ENCODE peak calls at places on chromosomes 1 and 21, in seven cellular contexts. O is heart left ventricle, Q is HepG2, L is Caco-2, X is psoas muscle, T is fibroblast of lung, V is HCT116. B is an unnamed sample. For H3K4me1 and H3K27me3, the result is how much of the 10 kb centered on the place peaks cover.

GRCh38 chr1:207848234-207848633 is 62.7 kb downstream of the CD34 start:
- DNase-seq in O (peak), Q (peak), L (peak), X (peak), T (peak), V (no peak), B (peak)

GRCh38 chr1:231603598-231604275 is 22.9 kb upstream of the DISC1 start:
- DNase-seq in O (no peak), Q (peak), L (peak), X (no peak), T (peak), V (peak), B (no peak)

GRCh38 chr1:115649964-115650363 is 8.2 kb downstream of the VANGL1 start:
- DNase-seq in O (no peak), Q (no peak), L (peak), X (no peak), T (no peak), V (no peak), B (no peak)

GRCh38 chr21:37531402-37532042 is 164.9 kb downstream of the DYRK1A start:
- DNase-seq in O (peak), Q (no peak), L (no peak), X (peak), T (no peak), V (no peak), B (no peak)

GRCh38 chr1:154719586-154720327 is 111.8 kb upstream of the ADAR start:
- DNase-seq in O (no peak), Q (no peak), L (no peak), X (no peak), T (no peak), V (no peak), B (no peak)

GRCh38 chr21:35323947-35324346 is 274.8 kb upstream of the RUNX1 start:
- DNase-seq in O (peak), Q (no peak), L (no peak), X (no peak), T (peak), V (no peak), B (no peak)

GRCh38 chr1:147073062-147073432 is 99.2 kb downstream of the PRKAB2 start:
- DNase-seq in O (no peak), Q (no peak), L (no peak), X (no peak), T (no peak), V (no peak), B (no peak)

GRCh38 chr1:10508511-10508951 is 33.8 kb downstream of the PEX14 start:
- DNase-seq in O (no peak), Q (no peak), L (peak), X (no peak), T (no peak), V (no peak), B (no peak)

GRCh38 chr1:64092851-64093371 is 110.5 kb upstream of the UBE2U start:
- DNase-seq in O (no peak), Q (no peak), L (no peak), X (no peak), T (no peak), V (no peak), B (no peak)

DNA sequence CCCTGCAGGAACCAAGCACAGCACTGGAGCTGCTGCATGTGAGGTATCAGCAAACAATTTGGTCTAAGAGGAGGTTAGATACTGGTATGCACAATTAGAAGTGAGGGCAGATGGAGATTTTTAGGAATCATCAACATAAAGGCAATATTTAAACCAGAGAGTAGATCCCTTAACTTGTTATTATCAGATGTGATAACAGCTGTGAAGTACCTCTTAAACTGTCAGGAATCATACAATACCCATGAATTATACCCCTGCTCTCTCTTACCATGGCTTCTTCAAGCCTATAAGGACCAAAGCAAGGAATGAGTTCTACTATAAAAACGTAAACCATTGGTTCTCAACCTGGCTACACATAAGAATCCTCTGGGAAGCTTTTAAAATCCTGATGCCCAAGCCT is 3.9 kb downstream of the BCAR3 start:
- DNase-seq in O (no peak), Q (no peak), L (no peak), X (no peak), T (no peak), V (no peak), B (no peak)
- H3K4me1 ChIP-seq in O (half or more), Q (half or more), L (under half), X (under half), T (under half), V (half or more), B (under half)

DNA sequence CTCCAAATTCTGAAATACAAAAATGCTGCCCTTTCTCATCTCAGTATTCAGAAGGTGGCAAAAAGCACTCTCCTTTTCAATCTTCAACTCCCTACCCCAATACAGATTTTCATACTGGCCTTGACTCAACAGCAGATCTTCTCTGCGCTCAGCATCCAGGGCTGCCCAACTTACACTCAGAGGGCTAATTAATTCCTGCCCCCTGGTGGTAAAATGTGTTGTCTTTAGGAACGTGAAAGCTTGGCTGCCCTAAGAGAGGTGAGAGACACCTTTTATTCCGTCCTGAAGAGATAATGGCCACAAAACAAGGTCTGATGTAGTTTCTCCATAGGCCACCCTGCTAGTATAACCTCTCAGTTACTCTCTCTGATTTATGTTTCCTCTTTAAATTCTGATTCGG is 25.0 kb downstream of the KRTAP24-1 start:
- DNase-seq in O (no peak), Q (no peak), L (no peak), X (no peak), T (peak), V (no peak), B (peak)
- TF ChIP-seq CTCF in O (no peak), Q (no peak), L (no peak), X (no peak), T (peak), V (no peak), B (peak)

GRCh38 chr1:156615946-156616345 is 3.3 kb upstream of the HAPLN2 start:
- DNase-seq in O (no peak), Q (no peak), L (no peak), X (no peak), T (no peak), V (no peak), B (no peak)

GRCh38 chr1:156619582-156619955 is 354 bp downstream of the HAPLN2 start:
- DNase-seq in O (no peak), Q (no peak), L (no peak), X (no peak), T (no peak), V (no peak), B (no peak)

GRCh38 chr1:156618853-156619581 is at the start of gene HAPLN2:
- DNase-seq in O (no peak), Q (peak), L (peak), X (no peak), T (no peak), V (no peak), B (no peak)

GRCh38 chr1:156616463-156616862 is 2.8 kb upstream of the HAPLN2 start:
- DNase-seq in O (peak), Q (peak), L (no peak), X (no peak), T (peak), V (no peak), B (no peak)
- H3K27me3 ChIP-seq in O (under half), Q (under half), L (under half), X (under half), T (under half), V (under half), B (half or more)

GRCh38 chr1:244861683-244862082 is 2.7 kb downstream of the HNRNPU start:
- DNase-seq in O (no peak), Q (no peak), L (no peak), X (no peak), T (peak), V (no peak), B (no peak)
- H3K4me1 ChIP-seq in O (half or more), Q (half or more), L (under half), X (half or more), T (under half), V (under half), B (under half)

GRCh38 chr1:8315573-8316475 is 2.1 kb upstream of the SLC45A1 start:
- DNase-seq in O (no peak), Q (peak), L (no peak), X (no peak), T (no peak), V (no peak), B (no peak)
- TF ChIP-seq CTCF in O (no peak), Q (peak), L (peak), X (no peak), T (no peak), V (peak), B (peak)

GRCh38 chr1:110138956-110139355 is 11.3 kb upstream of the SLC6A17 start:
- DNase-seq in O (no peak), Q (no peak), L (no peak), X (no peak), T (no peak), V (no peak), B (no peak)
- H3K27me3 ChIP-seq in O (under half), Q (under half), L (under half), X (under half), T (under half), V (under half), B (half or more)

GRCh38 chr1:33341190-33341589 is 20.3 kb upstream of the A3GALT2 start:
- DNase-seq in O (no peak), Q (no peak), L (no peak), X (no peak), T (no peak), V (no peak), B (no peak)
- H3K4me1 ChIP-seq in O (half or more), Q (half or more), L (under half), X (half or more), T (half or more), V (half or more), B (half or more)

DNA sequence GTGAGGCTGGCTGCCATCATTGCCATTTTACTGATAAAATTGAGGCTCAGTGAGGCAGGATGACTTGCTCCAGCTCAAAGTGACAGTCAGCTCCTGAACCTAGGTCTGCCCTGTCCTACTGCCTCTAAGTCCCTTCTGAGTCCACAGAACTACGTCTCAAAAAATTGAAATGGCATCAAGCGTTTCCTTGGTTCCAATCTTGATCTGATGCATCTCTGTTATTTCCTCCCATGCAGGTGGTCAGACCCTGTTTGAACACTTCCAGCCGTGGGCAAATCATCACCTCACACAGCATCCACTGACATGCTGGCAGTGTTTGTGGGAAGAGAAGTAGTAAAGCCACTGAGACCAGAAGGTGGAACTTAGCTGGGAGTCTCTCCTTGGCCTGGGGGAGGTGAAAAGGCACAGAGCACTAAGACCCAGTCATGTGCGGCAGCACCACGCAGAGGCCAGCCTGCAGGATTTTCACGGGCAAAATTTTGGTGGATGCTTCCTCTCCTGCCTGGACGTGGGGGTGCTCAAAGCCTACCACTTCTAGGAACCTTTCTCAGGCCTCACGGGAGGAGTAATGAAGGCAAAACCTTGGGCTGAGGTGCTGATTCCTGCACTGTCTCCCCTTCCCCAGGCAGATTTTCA is 7.8 kb upstream of the CPLANE2 start:
- DNase-seq in O (no peak), Q (no peak), L (no peak), X (no peak), T (no peak), V (no peak), B (no peak)
- TF ChIP-seq CTCF in O (no peak), Q (no peak), L (no peak), X (no peak), T (no peak), V (no peak), B (no peak)

GRCh38 chr1:110737206-110737605 is 62.5 kb upstream of the KCNA3 start:
- DNase-seq in O (no peak), Q (no peak), L (no peak), X (no peak), T (no peak), V (no peak), B (no peak)

GRCh38 chr1:110728388-110728787 is 53.6 kb upstream of the KCNA3 start:
- DNase-seq in O (no peak), Q (no peak), L (no peak), X (no peak), T (no peak), V (no peak), B (no peak)

GRCh38 chr1:110734146-110734680 is 59.5 kb upstream of the KCNA3 start:
- DNase-seq in O (no peak), Q (no peak), L (no peak), X (no peak), T (no peak), V (no peak), B (no peak)
- H3K27me3 ChIP-seq in O (under half), Q (under half), L (under half), X (under half), T (under half), V (half or more), B (under half)